ENCODE peak calls at places on chromosomes 12 and 14, in six cellular contexts. One of them, this sample, is unnamed.

GRCh38 chr14:52692248-52692962 is 3.0 kb downstream of the ERO1A start:
- DNase-seq in SW 1271: no peak
- DNase-seq in psoas muscle: no peak
- DNase-seq in adrenal gland: peak
- DNase-seq in uterus: peak
- DNase-seq in GDM1: peak
- DNase-seq in this sample: peak

GRCh38 chr14:34629344-34629656 is 648 bp downstream of the SNX6 start:
- DNase-seq in SW 1271: no peak
- DNase-seq in psoas muscle: no peak
- DNase-seq in adrenal gland: no peak
- DNase-seq in uterus: no peak
- DNase-seq in GDM1: no peak
- DNase-seq in this sample: no peak

GRCh38 chr12:29688914-29689313 is 94.8 kb downstream of the TMTC1 start:
- DNase-seq in SW 1271: no peak
- DNase-seq in psoas muscle: no peak
- DNase-seq in adrenal gland: no peak
- DNase-seq in uterus: no peak
- DNase-seq in GDM1: no peak
- DNase-seq in this sample: no peak

GRCh38 chr14:24851837-24852236 is 198.1 kb downstream of the STXBP6 start:
- DNase-seq in SW 1271: no peak
- DNase-seq in psoas muscle: no peak
- DNase-seq in adrenal gland: no peak
- DNase-seq in uterus: no peak
- DNase-seq in GDM1: no peak
- DNase-seq in this sample: no peak

GRCh38 chr12:78628701-78629100 is 235.9 kb upstream of the SYT1 start:
- DNase-seq in SW 1271: no peak
- DNase-seq in psoas muscle: no peak
- DNase-seq in adrenal gland: no peak
- DNase-seq in uterus: no peak
- DNase-seq in GDM1: no peak
- DNase-seq in this sample: no peak

GRCh38 chr12:109820921-109821381 is 12.2 kb downstream of the TRPV4 start:
- DNase-seq in SW 1271: no peak
- DNase-seq in psoas muscle: no peak
- DNase-seq in adrenal gland: no peak
- DNase-seq in uterus: no peak
- DNase-seq in GDM1: no peak
- DNase-seq in this sample: no peak

GRCh38 chr12:107027304-107028053 is 40.5 kb upstream of the MTERF2 start:
- DNase-seq in SW 1271: peak
- DNase-seq in psoas muscle: no peak
- DNase-seq in adrenal gland: peak
- DNase-seq in uterus: peak
- DNase-seq in GDM1: no peak
- DNase-seq in this sample: peak

GRCh38 chr14:105375635-105376057 is 22.7 kb upstream of the TEX22 start:
- DNase-seq in SW 1271: no peak
- DNase-seq in psoas muscle: no peak
- DNase-seq in adrenal gland: no peak
- DNase-seq in uterus: no peak
- DNase-seq in GDM1: peak
- DNase-seq in this sample: no peak

GRCh38 chr12:49368240-49368600 is 958 bp downstream of the SPATS2 start:
- DNase-seq in SW 1271: no peak
- DNase-seq in psoas muscle: no peak
- DNase-seq in adrenal gland: no peak
- DNase-seq in uterus: no peak
- DNase-seq in GDM1: no peak
- DNase-seq in this sample: no peak

GRCh38 chr12:112450725-112451124 is 32.0 kb downstream of the PTPN11 start:
- DNase-seq in SW 1271: no peak
- DNase-seq in psoas muscle: no peak
- DNase-seq in adrenal gland: no peak
- DNase-seq in uterus: no peak
- DNase-seq in GDM1: no peak
- DNase-seq in this sample: no peak

GRCh38 chr14:33342299-33342974 is 403.8 kb downstream of the NPAS3 start:
- DNase-seq in SW 1271: no peak
- DNase-seq in psoas muscle: no peak
- DNase-seq in adrenal gland: no peak
- DNase-seq in uterus: no peak
- DNase-seq in GDM1: no peak
- DNase-seq in this sample: no peak

GRCh38 chr14:100578552-100578951 is 8.7 kb downstream of the BEGAIN start:
- DNase-seq in SW 1271: no peak
- DNase-seq in psoas muscle: no peak
- DNase-seq in adrenal gland: no peak
- DNase-seq in uterus: no peak
- DNase-seq in GDM1: no peak
- DNase-seq in this sample: no peak